ENCODE peak calls at places on chromosomes 4 and X, in six cellular contexts. C is heart left ventricle, X is memory B cell, S is choroid plexus epithelial cell, B is HFF-Myc, K is amniotic stem cell. E is an unnamed sample.

GRCh38 chr4:68129793-68130192 is at the start of gene TMPRSS11F:
- DNase-seq in C (no peak), X (no peak), S (no peak), B (no peak), K (no peak), E (no peak)

GRCh38 chr4:113893546-113893945 is 85.9 kb downstream of the ARSJ start:
- DNase-seq in C (no peak), X (no peak), S (peak), B (no peak), K (no peak), E (no peak)

GRCh38 chr4:38983756-38984647 is 48.2 kb downstream of the TMEM156 start:
- DNase-seq in C (no peak), X (no peak), S (peak), B (no peak), K (no peak), E (no peak)

GRCh38 chr4:6937201-6937600 is 27.6 kb downstream of the TBC1D14 start:
- DNase-seq in C (no peak), X (no peak), S (no peak), B (no peak), K (no peak), E (no peak)

GRCh38 chrX:153395613-153396319 is 5.4 kb downstream of the PNMA6E start:
- DNase-seq in C (no peak), X (no peak), S (no peak), B (no peak), K (no peak), E (no peak)

GRCh38 chr4:113973349-113973748 is 6.1 kb downstream of the ARSJ start:
- DNase-seq in C (no peak), X (no peak), S (no peak), B (no peak), K (no peak), E (no peak)

GRCh38 chr4:87317527-87317926 is 5.2 kb downstream of the HSD17B13 start:
- DNase-seq in C (no peak), X (no peak), S (peak), B (no peak), K (no peak), E (no peak)

GRCh38 chr4:145218251-145218650 is 37.9 kb upstream of the OTUD4 start:
- DNase-seq in C (no peak), X (no peak), S (no peak), B (no peak), K (no peak), E (no peak)

GRCh38 chr4:88003261-88003660 is 4.2 kb upstream of the PKD2 start:
- DNase-seq in C (no peak), X (no peak), S (no peak), B (no peak), K (no peak), E (no peak)

GRCh38 chrX:24125028-24125612 is 24.4 kb upstream of the ZFX start:
- DNase-seq in C (no peak), X (no peak), S (no peak), B (no peak), K (no peak), E (no peak)

GRCh38 chr4:176185068-176185467 is 10.3 kb downstream of the SPATA4 start:
- DNase-seq in C (no peak), X (no peak), S (peak), B (no peak), K (peak), E (no peak)

GRCh38 chr4:76690091-76690905 is 207.6 kb downstream of the SOWAHB start:
- DNase-seq in C (no peak), X (no peak), S (peak), B (peak), K (no peak), E (no peak)

GRCh38 chrX:313546-313945 is 5.0 kb downstream of the GTPBP6 start:
- DNase-seq in C (peak), X (no peak), S (no peak), B (no peak), K (no peak), E (no peak)

GRCh38 chr4:155660436-155660835 is 6.2 kb upstream of the GUCY1A1 start:
- DNase-seq in C (no peak), X (no peak), S (no peak), B (no peak), K (no peak), E (no peak)

GRCh38 chrX:53630261-53630660 is 56.3 kb downstream of the HUWE1 start:
- DNase-seq in C (no peak), X (no peak), S (no peak), B (no peak), K (no peak), E (no peak)

GRCh38 chr4:135274461-135274860 is 1072.9 kb upstream of the PABPC4L start:
- DNase-seq in C (no peak), X (no peak), S (no peak), B (no peak), K (no peak), E (no peak)

GRCh38 chrX:23952984-23953907 is 45.4 kb downstream of the CXorf58 start:
- DNase-seq in C (no peak), X (peak), S (peak), B (no peak), K (no peak), E (peak)

E was measured in activated B cell treated with CpG ODN at 0.5 μM for 24 hours.